ENCODE peak calls at places on chromosomes 5 and 9, in six cellular contexts. Z is CD4-positive, CD25-positive, alpha-beta regulatory T cell; D is PC-9; U is upper lobe of right lung; C is CD8-positive, alpha-beta T cell; Q is breast epithelium. V is an unnamed sample.

GRCh38 chr5:92505145-92505544 is 1075.9 kb downstream of the NR2F1-AS1 start:
- DNase-seq in Z (no peak), D (no peak), U (no peak), C (no peak), Q (no peak), V (no peak)

GRCh38 chr9:110538169-110538568 is 41.4 kb downstream of the SVEP1 start:
- DNase-seq in Z (no peak), D (no peak), U (no peak), C (no peak), Q (no peak), V (no peak)

GRCh38 chr5:151684690-151685361 is 1.9 kb downstream of the SPARC start:
- DNase-seq in Z (no peak), D (peak), U (no peak), C (no peak), Q (no peak), V (no peak)

GRCh38 chr5:138305797-138306196 is 25.8 kb downstream of the CDC25C start:
- DNase-seq in Z (no peak), D (no peak), U (no peak), C (no peak), Q (peak), V (peak)

GRCh38 chr5:64612349-64612961 is 77.8 kb upstream of the SHISAL2B start:
- DNase-seq in Z (peak), D (no peak), U (no peak), C (no peak), Q (no peak), V (no peak)

GRCh38 chr5:114581136-114581535 is 219.3 kb downstream of the KCNN2 start:
- DNase-seq in Z (no peak), D (no peak), U (no peak), C (no peak), Q (no peak), V (no peak)

GRCh38 chr5:142630927-142631539 is 54.9 kb downstream of the FGF1 start:
- DNase-seq in Z (no peak), D (no peak), U (no peak), C (no peak), Q (no peak), V (no peak)

GRCh38 chr5:56490971-56491468 is 257.9 kb upstream of the ANKRD55 start:
- DNase-seq in Z (peak), D (peak), U (peak), C (peak), Q (no peak), V (no peak)

GRCh38 chr5:16550316-16550952 is 66.4 kb downstream of the RETREG1 start:
- DNase-seq in Z (peak), D (peak), U (no peak), C (no peak), Q (no peak), V (no peak)

GRCh38 chr5:149834246-149834855 is 104.2 kb downstream of the PPARGC1B start:
- DNase-seq in Z (peak), D (peak), U (no peak), C (peak), Q (no peak), V (no peak)

GRCh38 chr5:10927605-10928004 is 166.6 kb upstream of the DAP start:
- DNase-seq in Z (no peak), D (no peak), U (no peak), C (no peak), Q (no peak), V (no peak)

GRCh38 chr5:172450861-172451695 is 3.2 kb downstream of the SH3PXD2B start:
- DNase-seq in Z (peak), D (no peak), U (no peak), C (peak), Q (no peak), V (no peak)

GRCh38 chr5:71786337-71787060 is 67.4 kb downstream of the CARTPT start:
- DNase-seq in Z (no peak), D (no peak), U (no peak), C (no peak), Q (no peak), V (no peak)

GRCh38 chr9:116697341-116697740 is 10.2 kb downstream of the TRIM32 start:
- DNase-seq in Z (no peak), D (no peak), U (no peak), C (no peak), Q (no peak), V (no peak)

GRCh38 chr9:101387871-101388506 is 3.2 kb upstream of the BAAT start:
- DNase-seq in Z (peak), D (no peak), U (no peak), C (no peak), Q (no peak), V (no peak)

GRCh38 chr9:109579191-109579948 is 81.3 kb upstream of the PTPN3 start:
- DNase-seq in Z (no peak), D (no peak), U (no peak), C (no peak), Q (no peak), V (no peak)

GRCh38 chr9:71306134-71306533 is 184.7 kb upstream of the TRPM3 start:
- DNase-seq in Z (no peak), D (no peak), U (no peak), C (no peak), Q (no peak), V (no peak)

GRCh38 chr5:42148813-42149212 is 223.7 kb downstream of the FBXO4 start:
- DNase-seq in Z (no peak), D (no peak), U (no peak), C (no peak), Q (no peak), V (no peak)

GRCh38 chr9:72948906-72949582 is 3.8 kb downstream of the ALDH1A1 start:
- DNase-seq in Z (no peak), D (no peak), U (no peak), C (no peak), Q (no peak), V (no peak)

GRCh38 chr9:72947987-72948465 is 4.8 kb downstream of the ALDH1A1 start:
- DNase-seq in Z (no peak), D (no peak), U (no peak), C (no peak), Q (no peak), V (no peak)

GRCh38 chr9:72951520-72952393 is 1.1 kb downstream of the ALDH1A1 start:
- DNase-seq in Z (no peak), D (no peak), U (no peak), C (no peak), Q (no peak), V (no peak)

GRCh38 chr9:72951043-72951442 is 1.8 kb downstream of the ALDH1A1 start:
- DNase-seq in Z (no peak), D (no peak), U (no peak), C (no peak), Q (no peak), V (no peak)

GRCh38 chr9:72949918-72950325 is 2.9 kb downstream of the ALDH1A1 start:
- DNase-seq in Z (no peak), D (no peak), U (no peak), C (no peak), Q (no peak), V (no peak)
- H3K4me3 ChIP-seq in Z (no peak), D (no peak), U (peak), C (no peak), Q (peak), V (no peak)

GRCh38 chr5:96750110-96750822 is 57.5 kb downstream of the ERAP1 start:
- DNase-seq in Z (no peak), D (no peak), U (no peak), C (no peak), Q (no peak), V (no peak)

GRCh38 chr5:96751203-96752169 is 56.3 kb downstream of the ERAP1 start:
- DNase-seq in Z (no peak), D (no peak), U (no peak), C (no peak), Q (no peak), V (no peak)

GRCh38 chr5:96753017-96753397 is 54.7 kb downstream of the ERAP1 start:
- DNase-seq in Z (no peak), D (no peak), U (no peak), C (no peak), Q (no peak), V (no peak)

GRCh38 chr5:96753848-96754247 is 53.9 kb downstream of the ERAP1 start:
- DNase-seq in Z (no peak), D (no peak), U (no peak), C (no peak), Q (no peak), V (no peak)

DNA sequence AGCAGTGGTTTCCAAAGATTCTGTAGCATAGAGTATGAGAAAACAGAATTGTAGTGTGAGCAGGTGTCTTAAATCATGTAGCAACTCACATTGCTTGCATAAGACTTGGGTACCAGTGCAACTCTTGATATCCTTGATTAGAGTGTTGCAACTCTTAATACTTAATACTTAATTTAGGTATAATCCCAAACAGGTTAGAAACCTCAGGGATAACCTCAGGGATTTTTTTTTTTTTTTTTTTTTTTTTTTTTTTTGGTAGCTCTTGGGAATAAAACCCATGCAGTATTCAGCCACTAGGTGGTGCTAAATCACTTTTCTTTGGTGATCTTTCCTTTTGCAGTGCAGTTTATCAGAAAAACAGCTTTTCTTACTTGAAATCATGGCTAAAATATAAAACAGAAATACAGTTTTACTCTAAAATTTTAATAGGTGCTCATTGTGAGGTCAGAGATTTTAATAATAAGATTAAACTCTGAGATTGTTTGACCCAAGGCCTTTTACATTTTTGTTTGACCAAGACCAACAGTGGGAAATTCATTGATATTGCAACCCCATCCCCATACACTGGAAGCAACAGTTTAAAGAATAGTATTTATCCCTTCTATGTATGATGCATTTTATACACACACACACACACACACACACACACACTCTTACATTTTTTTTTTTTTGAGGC is 55.3 kb downstream of the ERAP1 start:
- DNase-seq in Z (peak), D (no peak), U (no peak), C (no peak), Q (no peak), V (no peak)
- H3K27ac ChIP-seq in Z (peak), D (no peak), U (no peak), C (no peak), Q (peak), V (no peak)

DNA sequence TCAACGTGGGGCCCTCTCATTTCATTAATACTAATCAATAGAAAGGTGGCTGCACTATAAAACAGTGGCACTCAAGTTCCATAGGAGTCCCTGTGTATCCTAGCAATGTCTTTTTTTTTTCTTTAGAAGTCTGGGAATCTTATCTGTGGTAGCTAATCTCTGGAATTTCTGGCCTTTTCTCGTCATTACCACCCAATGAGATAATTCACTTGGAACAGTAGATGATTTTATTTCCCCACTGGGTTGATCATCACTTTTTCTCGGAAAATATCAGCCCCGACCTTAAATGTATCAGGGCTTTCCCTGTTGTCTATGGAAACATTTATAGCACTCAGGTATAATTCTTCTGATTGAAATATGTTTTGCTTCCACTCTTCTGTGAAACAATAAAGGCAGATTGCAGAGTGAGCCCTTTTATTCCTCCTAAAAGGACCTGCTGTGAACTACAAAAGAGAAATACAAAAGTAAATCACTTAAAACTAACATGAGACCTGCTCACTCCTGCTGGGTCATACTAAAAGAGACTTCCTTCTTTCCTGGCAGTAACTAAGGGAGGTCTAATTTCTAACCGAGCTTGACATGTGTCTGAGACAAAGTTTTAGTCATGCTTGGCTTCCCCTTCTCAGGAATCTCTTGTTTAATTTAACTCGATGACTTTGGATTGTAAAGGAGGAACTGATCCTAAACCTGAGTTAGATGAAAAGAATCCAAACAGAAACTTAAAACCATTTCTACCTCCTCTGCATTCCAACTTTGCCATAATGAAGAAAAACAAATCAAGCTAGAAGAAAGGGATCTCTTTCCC is 86.5 kb upstream of the CDH6 start:
- DNase-seq in Z (no peak), D (no peak), U (no peak), C (no peak), Q (no peak), V (no peak)
- H3K4me3 ChIP-seq in Z (no peak), D (no peak), U (no peak), C (no peak), Q (no peak), V (no peak)

GRCh38 chr9:114181583-114182409 is 26.5 kb downstream of the COL27A1 start:
- DNase-seq in Z (no peak), D (no peak), U (no peak), C (no peak), Q (no peak), V (no peak)
- H3K27ac ChIP-seq in Z (no peak), D (no peak), U (peak), C (no peak), Q (no peak), V (no peak)

DNA sequence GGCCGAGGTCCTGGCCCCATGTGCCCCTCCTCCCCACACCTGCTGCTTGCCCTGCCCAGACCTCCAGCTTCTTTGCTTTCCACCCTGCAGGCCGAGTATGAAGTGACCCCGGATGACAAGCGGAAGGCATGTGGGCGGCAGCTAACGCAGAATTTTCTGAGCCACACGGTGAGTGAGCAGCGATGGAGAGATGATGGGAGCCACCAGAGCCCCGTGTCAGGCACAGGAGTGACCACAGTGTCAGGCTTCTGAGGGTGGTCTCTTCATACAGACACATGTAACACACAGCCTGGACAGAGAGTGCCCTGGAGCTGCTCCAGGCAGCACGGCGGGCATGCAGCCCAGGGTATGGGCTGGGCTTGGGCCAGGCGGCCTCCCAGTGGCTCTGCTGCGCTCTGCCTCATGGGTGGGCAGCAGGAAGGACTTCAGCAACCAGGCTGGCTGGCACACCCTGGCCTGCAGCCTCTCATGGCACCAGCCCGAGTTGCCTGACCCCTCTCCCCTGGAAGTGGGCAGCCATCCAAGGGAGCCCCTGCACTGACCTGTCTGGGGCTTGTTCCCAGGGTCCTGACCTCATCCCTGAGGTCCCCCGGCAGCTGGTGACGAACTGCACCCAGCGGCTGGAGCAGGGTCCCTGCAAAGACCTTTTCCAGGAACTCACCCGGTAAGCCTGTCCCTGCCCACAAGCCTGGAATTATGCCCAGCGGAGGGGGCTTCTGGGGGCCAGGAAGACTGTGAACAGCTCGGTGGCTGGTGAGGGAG is 5.8 kb downstream of the GRK6 start:
- DNase-seq in Z (no peak), D (no peak), U (no peak), C (no peak), Q (no peak), V (peak)
- H3K4me3 ChIP-seq in Z (peak), D (no peak), U (no peak), C (peak), Q (no peak), V (no peak)

GRCh38 chr9:128886211-128886826 is 4.4 kb downstream of the LRRC8A start:
- DNase-seq in Z (no peak), D (no peak), U (no peak), C (no peak), Q (no peak), V (no peak)
- H3K27ac ChIP-seq in Z (no peak), D (no peak), U (no peak), C (no peak), Q (peak), V (peak)

GRCh38 chr9:136527131-136527530 is 18.7 kb downstream of the NOTCH1 start:
- DNase-seq in Z (no peak), D (no peak), U (no peak), C (no peak), Q (no peak), V (no peak)

GRCh38 chr9:136526625-136527066 is 19.2 kb downstream of the NOTCH1 start:
- DNase-seq in Z (no peak), D (no peak), U (no peak), C (no peak), Q (no peak), V (peak)

GRCh38 chr9:136525841-136526499 is 19.9 kb downstream of the NOTCH1 start:
- DNase-seq in Z (no peak), D (no peak), U (peak), C (no peak), Q (no peak), V (peak)

GRCh38 chr9:136522354-136523237 is 23.3 kb downstream of the NOTCH1 start:
- DNase-seq in Z (no peak), D (no peak), U (peak), C (no peak), Q (no peak), V (no peak)

DNA sequence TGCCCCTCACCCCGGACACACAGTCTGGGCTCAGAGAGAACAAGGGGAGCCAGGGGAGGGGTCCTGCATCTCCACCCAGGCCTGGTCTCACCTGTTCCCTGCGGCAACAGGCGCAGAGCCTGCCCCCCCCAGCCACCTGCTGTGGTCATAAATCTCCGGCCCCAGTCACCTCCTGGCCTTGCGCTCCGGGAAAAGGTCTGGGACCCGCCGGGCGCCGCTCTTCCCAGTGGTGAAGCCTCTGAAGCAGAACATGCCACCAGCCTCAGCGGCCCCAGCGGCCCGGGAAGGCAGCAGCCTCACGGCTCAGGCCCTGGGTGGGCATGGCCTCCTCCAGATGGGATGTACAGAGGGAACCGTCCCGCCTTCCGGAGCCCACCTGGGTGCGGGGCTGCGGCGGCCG is 20.6 kb downstream of the NOTCH1 start:
- DNase-seq in Z (no peak), D (no peak), U (no peak), C (no peak), Q (no peak), V (no peak)
- H3K4me3 ChIP-seq in Z (no peak), D (no peak), U (no peak), C (no peak), Q (no peak), V (no peak)